ENCODE peak calls at places on chromosomes 12 and 14, in four cellular contexts. One of them, this sample, is unnamed.

GRCh38 chr12:27463826-27464554 is 17.5 kb downstream of the SMCO2 start:
- DNase-seq in H9: no peak
- DNase-seq in activated gamma-delta T cell treated with anti-CD3 and anti-CD28 coated beads, Interleukin-2, amount 50 U/mL, for 16 hours: no peak
- DNase-seq in T-cell: no peak
- DNase-seq in this sample: no peak

GRCh38 chr14:94079891-94080605 is 954 bp downstream of the DDX24 start:
- DNase-seq in H9: no peak
- DNase-seq in activated gamma-delta T cell treated with anti-CD3 and anti-CD28 coated beads, Interleukin-2, amount 50 U/mL, for 16 hours: no peak
- DNase-seq in T-cell: peak; percentile 12
- DNase-seq in this sample: peak; percentile 44

GRCh38 chr14:80584638-80585505 is 356.7 kb downstream of the CEP128 start:
- DNase-seq in H9: no peak
- DNase-seq in activated gamma-delta T cell treated with anti-CD3 and anti-CD28 coated beads, Interleukin-2, amount 50 U/mL, for 16 hours: no peak
- DNase-seq in T-cell: no peak
- DNase-seq in this sample: no peak

GRCh38 chr14:77590845-77591506 is 25.5 kb downstream of the SPTLC2 start:
- DNase-seq in H9: no peak
- DNase-seq in activated gamma-delta T cell treated with anti-CD3 and anti-CD28 coated beads, Interleukin-2, amount 50 U/mL, for 16 hours: no peak
- DNase-seq in T-cell: no peak
- DNase-seq in this sample: no peak

GRCh38 chr12:67594888-67595287 is 53.7 kb upstream of the DYRK2 start:
- DNase-seq in H9: no peak
- DNase-seq in activated gamma-delta T cell treated with anti-CD3 and anti-CD28 coated beads, Interleukin-2, amount 50 U/mL, for 16 hours: no peak
- DNase-seq in T-cell: no peak
- DNase-seq in this sample: no peak

GRCh38 chr12:32390572-32391219 is 8.7 kb upstream of the FGD4 start:
- DNase-seq in H9: no peak
- DNase-seq in activated gamma-delta T cell treated with anti-CD3 and anti-CD28 coated beads, Interleukin-2, amount 50 U/mL, for 16 hours: no peak
- DNase-seq in T-cell: no peak
- DNase-seq in this sample: no peak

GRCh38 chr12:76558684-76559276 is 791 bp downstream of the OSBPL8 start:
- DNase-seq in H9: peak; percentile 57
- DNase-seq in activated gamma-delta T cell treated with anti-CD3 and anti-CD28 coated beads, Interleukin-2, amount 50 U/mL, for 16 hours: peak; percentile 73
- DNase-seq in T-cell: peak; percentile 87
- DNase-seq in this sample: peak; percentile 69

GRCh38 chr14:72291908-72292688 is 359.9 kb downstream of the RGS6 start:
- DNase-seq in H9: no peak
- DNase-seq in activated gamma-delta T cell treated with anti-CD3 and anti-CD28 coated beads, Interleukin-2, amount 50 U/mL, for 16 hours: no peak
- DNase-seq in T-cell: no peak
- DNase-seq in this sample: no peak

GRCh38 chr12:91948504-91948903 is 197.1 kb downstream of the BTG1 start:
- DNase-seq in H9: no peak
- DNase-seq in activated gamma-delta T cell treated with anti-CD3 and anti-CD28 coated beads, Interleukin-2, amount 50 U/mL, for 16 hours: no peak
- DNase-seq in T-cell: no peak
- DNase-seq in this sample: no peak

GRCh38 chr12:47378907-47379306 is 299.1 kb upstream of the AMIGO2 start:
- DNase-seq in H9: no peak
- DNase-seq in activated gamma-delta T cell treated with anti-CD3 and anti-CD28 coated beads, Interleukin-2, amount 50 U/mL, for 16 hours: no peak
- DNase-seq in T-cell: no peak
- DNase-seq in this sample: no peak

GRCh38 chr14:100534528-100535286 is 52.5 kb downstream of the BEGAIN start:
- DNase-seq in H9: peak; percentile 26
- DNase-seq in activated gamma-delta T cell treated with anti-CD3 and anti-CD28 coated beads, Interleukin-2, amount 50 U/mL, for 16 hours: no peak
- DNase-seq in T-cell: no peak
- DNase-seq in this sample: no peak

GRCh38 chr14:104665663-104666522 is 23.5 kb upstream of the INF2 start:
- DNase-seq in H9: peak; percentile 59
- DNase-seq in activated gamma-delta T cell treated with anti-CD3 and anti-CD28 coated beads, Interleukin-2, amount 50 U/mL, for 16 hours: peak; percentile 28
- DNase-seq in T-cell: no peak
- DNase-seq in this sample: peak; percentile 42

GRCh38 chr12:32891526-32891925 is 5.1 kb downstream of the PKP2 start:
- DNase-seq in H9: no peak
- DNase-seq in activated gamma-delta T cell treated with anti-CD3 and anti-CD28 coated beads, Interleukin-2, amount 50 U/mL, for 16 hours: no peak
- DNase-seq in T-cell: no peak
- DNase-seq in this sample: no peak

GRCh38 chr12:88393017-88393767 is 187.1 kb downstream of the KITLG start:
- DNase-seq in H9: peak; percentile 57
- DNase-seq in activated gamma-delta T cell treated with anti-CD3 and anti-CD28 coated beads, Interleukin-2, amount 50 U/mL, for 16 hours: no peak
- DNase-seq in T-cell: no peak
- DNase-seq in this sample: no peak

GRCh38 chr12:130588696-130589095 is 127.4 kb downstream of the RIMBP2 start:
- DNase-seq in H9: no peak
- DNase-seq in activated gamma-delta T cell treated with anti-CD3 and anti-CD28 coated beads, Interleukin-2, amount 50 U/mL, for 16 hours: no peak
- DNase-seq in T-cell: no peak
- DNase-seq in this sample: no peak

GRCh38 chr14:105317546-105317945 is 3.0 kb downstream of the PACS2 start:
- DNase-seq in H9: no peak
- DNase-seq in activated gamma-delta T cell treated with anti-CD3 and anti-CD28 coated beads, Interleukin-2, amount 50 U/mL, for 16 hours: no peak
- DNase-seq in T-cell: no peak
- DNase-seq in this sample: no peak

GRCh38 chr14:55912344-55912743 is 205.9 kb upstream of the PELI2 start:
- DNase-seq in H9: no peak
- DNase-seq in activated gamma-delta T cell treated with anti-CD3 and anti-CD28 coated beads, Interleukin-2, amount 50 U/mL, for 16 hours: no peak
- DNase-seq in T-cell: no peak
- DNase-seq in this sample: no peak

GRCh38 chr12:77003244-77003643 is 62.1 kb downstream of the E2F7 start:
- DNase-seq in H9: no peak
- DNase-seq in activated gamma-delta T cell treated with anti-CD3 and anti-CD28 coated beads, Interleukin-2, amount 50 U/mL, for 16 hours: no peak
- DNase-seq in T-cell: no peak
- DNase-seq in this sample: no peak

GRCh38 chr12:44088647-44089046 is 252.8 kb downstream of the TMEM117 start:
- DNase-seq in H9: no peak
- DNase-seq in activated gamma-delta T cell treated with anti-CD3 and anti-CD28 coated beads, Interleukin-2, amount 50 U/mL, for 16 hours: no peak
- DNase-seq in T-cell: no peak
- DNase-seq in this sample: no peak

GRCh38 chr12:65067383-65067782 is 53.7 kb downstream of the WIF1 start:
- DNase-seq in H9: no peak
- DNase-seq in activated gamma-delta T cell treated with anti-CD3 and anti-CD28 coated beads, Interleukin-2, amount 50 U/mL, for 16 hours: no peak
- DNase-seq in T-cell: no peak
- DNase-seq in this sample: no peak

GRCh38 chr12:109715310-109716091 is 1.9 kb downstream of the FAM222A start:
- DNase-seq in H9: no peak
- DNase-seq in activated gamma-delta T cell treated with anti-CD3 and anti-CD28 coated beads, Interleukin-2, amount 50 U/mL, for 16 hours: no peak
- DNase-seq in T-cell: no peak
- DNase-seq in this sample: no peak

GRCh38 chr12:34396861-34397590 is 374.7 kb downstream of the ALG10 start:
- DNase-seq in H9: peak; percentile 11
- DNase-seq in activated gamma-delta T cell treated with anti-CD3 and anti-CD28 coated beads, Interleukin-2, amount 50 U/mL, for 16 hours: no peak
- DNase-seq in T-cell: no peak
- DNase-seq in this sample: no peak

GRCh38 chr12:129659927-129660326 is 243.9 kb downstream of the TMEM132D start:
- DNase-seq in H9: no peak
- DNase-seq in activated gamma-delta T cell treated with anti-CD3 and anti-CD28 coated beads, Interleukin-2, amount 50 U/mL, for 16 hours: no peak
- DNase-seq in T-cell: no peak
- DNase-seq in this sample: no peak

GRCh38 chr12:41983896-41984295 is 160.8 kb downstream of the GXYLT1 start:
- DNase-seq in H9: no peak
- DNase-seq in activated gamma-delta T cell treated with anti-CD3 and anti-CD28 coated beads, Interleukin-2, amount 50 U/mL, for 16 hours: no peak
- DNase-seq in T-cell: no peak
- DNase-seq in this sample: no peak

GRCh38 chr14:104965561-104966231 is 12.5 kb downstream of the AHNAK2 start:
- DNase-seq in H9: no peak
- DNase-seq in activated gamma-delta T cell treated with anti-CD3 and anti-CD28 coated beads, Interleukin-2, amount 50 U/mL, for 16 hours: no peak
- DNase-seq in T-cell: no peak
- DNase-seq in this sample: no peak

GRCh38 chr14:100524933-100525243 is 62.3 kb downstream of the BEGAIN start:
- DNase-seq in H9: peak; percentile 57
- DNase-seq in activated gamma-delta T cell treated with anti-CD3 and anti-CD28 coated beads, Interleukin-2, amount 50 U/mL, for 16 hours: no peak
- DNase-seq in T-cell: no peak
- DNase-seq in this sample: peak; percentile 29

GRCh38 chr14:94458558-94459200 is 6.1 kb upstream of the SERPINA11 start:
- DNase-seq in H9: peak; percentile 12
- DNase-seq in activated gamma-delta T cell treated with anti-CD3 and anti-CD28 coated beads, Interleukin-2, amount 50 U/mL, for 16 hours: no peak
- DNase-seq in T-cell: no peak
- DNase-seq in this sample: no peak

GRCh38 chr12:10726945-10727344 is 3.8 kb upstream of the YBX3 start:
- DNase-seq in H9: no peak
- DNase-seq in activated gamma-delta T cell treated with anti-CD3 and anti-CD28 coated beads, Interleukin-2, amount 50 U/mL, for 16 hours: no peak
- DNase-seq in T-cell: no peak
- DNase-seq in this sample: no peak

GRCh38 chr12:50934981-50935807 is 17.1 kb upstream of the HIGD1C start:
- DNase-seq in H9: no peak
- DNase-seq in activated gamma-delta T cell treated with anti-CD3 and anti-CD28 coated beads, Interleukin-2, amount 50 U/mL, for 16 hours: no peak
- DNase-seq in T-cell: no peak
- DNase-seq in this sample: no peak

GRCh38 chr12:112810235-112810917 is 18.8 kb downstream of the RPH3A start:
- DNase-seq in H9: no peak
- DNase-seq in activated gamma-delta T cell treated with anti-CD3 and anti-CD28 coated beads, Interleukin-2, amount 50 U/mL, for 16 hours: no peak
- DNase-seq in T-cell: no peak
- DNase-seq in this sample: no peak

GRCh38 chr12:31491819-31492598 is 98.9 kb downstream of the DENND5B start:
- DNase-seq in H9: no peak
- DNase-seq in activated gamma-delta T cell treated with anti-CD3 and anti-CD28 coated beads, Interleukin-2, amount 50 U/mL, for 16 hours: no peak
- DNase-seq in T-cell: no peak
- DNase-seq in this sample: no peak

GRCh38 chr14:105145381-105146180 is 23.0 kb downstream of the JAG2 start:
- DNase-seq in H9: no peak
- DNase-seq in activated gamma-delta T cell treated with anti-CD3 and anti-CD28 coated beads, Interleukin-2, amount 50 U/mL, for 16 hours: no peak
- DNase-seq in T-cell: no peak
- DNase-seq in this sample: peak; percentile 3